ENCODE peak calls at places on chromosomes 7 and 10, in four cellular contexts. X, O, E and I are unnamed samples.

GRCh38 chr10:110514848-110515247 is 17.1 kb downstream of the DUSP5 start:
- DNase-seq in X (no peak), O (no peak), E (no peak), I (no peak)

GRCh38 chr7:142954680-142955268 is 7.4 kb downstream of the KEL start:
- DNase-seq in X (no peak), O (no peak), E (no peak), I (no peak)

GRCh38 chr10:98097611-98098010 is 36.8 kb upstream of the R3HCC1L start:
- DNase-seq in E (no peak), O (no peak), X (no peak), I (no peak)

GRCh38 chr7:918441-919113 is 35.9 kb downstream of the ADAP1 start:
- DNase-seq in E (no peak), X (no peak), O (no peak), I (no peak)

GRCh38 chr10:52250562-52250961 is 63.5 kb upstream of the DKK1 start:
- DNase-seq in O (peak; percentile 6), X (no peak), E (no peak), I (no peak)

GRCh38 chr7:5997210-5997808 is 11.5 kb downstream of the PMS2 start:
- DNase-seq in E (peak; percentile 30), O (peak; percentile 69), X (peak; percentile 73), I (no peak)

GRCh38 chr7:73526892-73527821 is 5.1 kb upstream of the BAZ1B start:
- DNase-seq in O (no peak), X (no peak), E (no peak), I (no peak)

GRCh38 chr10:2933519-2933918 is 133.8 kb upstream of the PFKP start:
- DNase-seq in O (no peak), E (no peak), X (no peak), I (no peak)

GRCh38 chr10:132539431-132539839 is 1.8 kb downstream of the INPP5A start:
- DNase-seq in E (no peak), O (no peak), X (no peak), I (no peak)

GRCh38 chr7:36653671-36654355 is 70.5 kb downstream of the AOAH start:
- DNase-seq in X (no peak), E (no peak), O (no peak), I (no peak)

GRCh38 chr7:46810986-46811385 is 770.9 kb downstream of the TNS3 start:
- DNase-seq in X (no peak), E (no peak), O (no peak), I (no peak)

DNA sequence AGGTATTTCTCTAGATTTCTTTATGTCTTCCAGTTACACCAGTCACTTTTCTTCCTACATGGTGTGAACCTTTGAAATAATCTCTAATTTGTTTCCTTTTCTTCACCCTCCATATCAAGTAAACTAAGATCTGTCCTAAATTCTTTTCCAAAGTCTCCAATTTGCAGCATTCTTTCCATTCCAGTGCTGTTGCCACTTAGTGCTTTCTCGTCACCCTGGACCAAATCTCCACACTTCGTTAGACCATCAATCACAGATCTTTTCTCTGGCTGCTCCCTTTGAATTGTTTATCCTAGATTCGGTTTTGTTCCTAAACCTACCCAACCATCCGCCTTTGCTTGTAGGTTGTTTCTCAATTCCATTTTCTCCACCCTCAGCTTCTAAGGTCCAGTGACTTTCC is 74.7 kb downstream of the DYNC1I1 start:
- DNase-seq in X (no peak), E (no peak), O (no peak), I (no peak)
- TF ChIP-seq USF2 in X (no peak), E (no peak), O (no peak), I (no peak)

DNA sequence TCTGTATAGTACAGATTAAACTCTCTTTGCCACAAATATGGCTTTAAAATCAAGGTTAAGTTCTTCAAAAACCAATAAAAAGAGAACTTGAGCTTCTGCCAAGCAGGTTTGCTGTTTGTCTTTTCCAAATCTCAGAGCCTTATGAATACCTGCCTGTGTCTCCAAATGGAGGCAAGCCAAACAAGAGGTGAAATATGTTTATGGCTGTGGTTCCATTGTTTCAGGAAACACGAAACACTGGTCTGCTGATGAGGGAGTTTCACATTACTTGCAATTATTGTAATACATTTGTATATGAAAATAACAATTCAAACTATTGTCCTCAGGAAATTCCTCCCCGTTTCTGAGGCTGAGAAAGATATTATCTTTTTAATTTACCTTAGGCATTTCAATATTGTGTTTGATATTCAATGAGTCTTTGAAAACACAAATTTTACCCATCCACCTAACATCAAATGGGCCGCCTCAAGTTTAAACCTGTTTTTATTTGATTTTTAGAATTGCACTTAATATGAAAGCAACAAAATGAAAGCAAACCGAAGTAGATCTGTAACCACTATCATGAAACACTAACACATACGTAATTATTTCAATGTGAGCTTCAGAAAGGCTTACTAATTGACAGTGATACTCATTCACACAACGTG is 359.3 kb downstream of the HGF start:
- DNase-seq in X (no peak), O (no peak), E (no peak), I (no peak)
- TF ChIP-seq ELK1 in X (no peak), O (no peak), E (no peak), I (no peak)

GRCh38 chr7:80150621-80151273 is 16.1 kb downstream of the GNAI1 start:
- DNase-seq in E (no peak), X (no peak), O (peak; percentile 54), I (no peak)
- H3K4me1 ChIP-seq in E (no peaks in the 10 kb centered on the region), X (peaks cover 90% of the 10 kb centered on the region), O (peaks cover 22% of the 10 kb centered on the region), I (no peaks in the 10 kb centered on the region)

GRCh38 chr7:115013887-115014286 is 92.0 kb downstream of the MDFIC start:
- DNase-seq in X (no peak), E (no peak), O (no peak), I (no peak)
- TF ChIP-seq USF2 in X (no peak), E (no peak), O (no peak), I (no peak)